ENCODE peak calls at places on chromosomes 7 and 10, in ten cellular contexts. I is A549, L is tibial artery, Y is GM23338, Q is fibroblast of lung, J is AG04449, V is esophagus muscularis mucosa, O is fibroblast of the aortic adventitia, F is esophagus squamous epithelium, C is IMR-90. X is an unnamed sample.

GRCh38 chr10:61475449-61475873 is 22.3 kb upstream of the TMEM26 start:
- DNase-seq in F (no peak), I (no peak), C (peak), Q (peak), J (no peak), Y (no peak), L (no peak), O (peak), V (no peak), X (no peak)

GRCh38 chr7:42734568-42734967 is 177.3 kb downstream of the C7orf25 start:
- DNase-seq in Q (peak), J (no peak), F (no peak), C (peak), Y (no peak), I (no peak), O (peak), V (no peak), L (no peak), X (no peak)

GRCh38 chr10:84683550-84683949 is 355.2 kb downstream of the CCSER2 start:
- DNase-seq in C (no peak), V (peak), Y (no peak), L (no peak), O (no peak), I (no peak), Q (no peak), J (no peak), F (no peak), X (no peak)

GRCh38 chr7:140000666-140001268 is 62.0 kb downstream of the PARP12 start:
- DNase-seq in L (no peak), Q (no peak), V (no peak), C (no peak), I (no peak), F (no peak), Y (no peak), O (no peak), J (no peak), X (no peak)

GRCh38 chr10:100006241-100006886 is 3.4 kb downstream of the DNMBP start:
- DNase-seq in Q (peak), I (peak), V (no peak), Y (no peak), L (no peak), C (peak), F (no peak), O (peak), J (peak), X (peak)

GRCh38 chr7:155256081-155256760 is 41.5 kb upstream of the INSIG1 start:
- DNase-seq in V (no peak), Q (no peak), F (no peak), C (no peak), J (no peak), O (no peak), I (no peak), Y (no peak), L (no peak), X (no peak)

GRCh38 chr10:71746344-71747037 is 26.8 kb downstream of the VSIR start:
- DNase-seq in I (no peak), O (peak), Q (no peak), Y (peak), C (no peak), L (no peak), J (no peak), F (no peak), V (no peak), X (no peak)

GRCh38 chr10:62842983-62843382 is 26.8 kb upstream of the EGR2 start:
- DNase-seq in V (no peak), J (no peak), L (no peak), C (no peak), F (no peak), I (no peak), Y (no peak), O (no peak), Q (no peak), X (no peak)

GRCh38 chr10:33412261-33413092 is 78.0 kb upstream of the NRP1 start:
- DNase-seq in C (peak), F (no peak), J (peak), V (peak), O (peak), L (peak), Y (no peak), Q (peak), I (no peak), X (peak)

GRCh38 chr7:248732-249435 is 41.1 kb upstream of the FOXL3 start:
- DNase-seq in J (no peak), O (no peak), V (no peak), Y (no peak), C (no peak), I (no peak), F (no peak), L (no peak), Q (no peak), X (no peak)

GRCh38 chr7:127885843-127886242 is 145.4 kb downstream of the LRRC4 start:
- DNase-seq in I (no peak), C (peak), Q (peak), J (no peak), F (no peak), Y (no peak), V (no peak), L (peak), O (peak), X (peak)

GRCh38 chr7:84354866-84355265 is 160.3 kb upstream of the SEMA3A start:
- DNase-seq in F (no peak), L (no peak), Q (peak), C (peak), O (no peak), V (no peak), I (no peak), Y (no peak), J (no peak), X (no peak)

GRCh38 chr10:127148933-127149220 is 47.5 kb downstream of the INSYN2A start:
- DNase-seq in J (no peak), L (no peak), Q (peak), Y (no peak), O (peak), F (no peak), I (peak), C (peak), V (no peak), X (no peak)

GRCh38 chr10:77686096-77686495 is 48.5 kb upstream of the KCNMA1 start:
- DNase-seq in I (no peak), O (no peak), Y (no peak), F (no peak), Q (no peak), J (no peak), V (peak), C (no peak), L (no peak), X (no peak)

GRCh38 chr10:36888925-36889573 is 236.3 kb upstream of the ANKRD30A start:
- DNase-seq in Y (peak), V (no peak), F (no peak), I (peak), J (no peak), L (no peak), O (no peak), Q (no peak), C (peak), X (no peak)

GRCh38 chr10:47176206-47176902 is 123.6 kb upstream of the GDF10 start:
- DNase-seq in I (no peak), C (no peak), O (no peak), F (no peak), Y (no peak), L (no peak), V (peak), J (no peak), Q (no peak), X (no peak)

GRCh38 chr7:129989466-129989865 is 36.7 kb upstream of the UBE2H start:
- DNase-seq in V (no peak), Y (no peak), Q (peak), O (no peak), I (no peak), C (no peak), J (no peak), L (no peak), F (no peak), X (no peak)

DNA sequence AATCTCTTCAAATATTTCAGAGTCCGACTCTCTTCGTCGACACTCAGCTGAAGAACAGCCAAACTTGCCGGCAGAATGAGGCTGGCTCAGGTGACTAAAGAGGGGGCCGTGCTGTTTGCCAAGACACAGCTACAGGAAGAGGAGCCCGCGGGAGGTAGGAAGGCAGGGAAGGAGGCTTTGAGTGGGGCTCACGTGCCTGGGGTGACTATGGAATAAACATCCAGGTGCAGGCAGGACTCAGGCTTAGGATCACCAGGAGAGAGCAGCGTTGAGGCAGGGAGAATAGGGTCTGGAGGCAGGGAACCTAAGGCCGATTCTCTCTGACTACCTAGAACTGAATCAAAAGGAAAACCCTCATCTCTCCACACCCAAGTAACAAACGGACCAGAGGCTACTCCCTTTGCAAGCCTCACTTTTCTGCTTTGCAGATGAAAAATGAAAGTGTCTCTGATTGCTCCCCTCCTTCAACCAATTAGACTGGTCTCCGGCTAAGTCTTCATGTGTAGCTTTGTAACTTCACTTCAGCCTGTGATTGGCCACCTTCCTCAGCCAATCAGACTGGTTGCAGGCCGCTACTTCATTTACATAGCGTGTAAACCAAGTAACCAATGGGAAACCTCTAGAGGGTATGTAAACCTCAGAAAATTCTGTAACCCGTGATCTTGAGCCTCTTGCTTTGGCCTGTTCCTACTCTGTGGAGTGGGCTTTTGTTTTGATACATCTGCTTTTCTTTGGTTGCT is 19.7 kb upstream of the BNIP3 start:
- DNase-seq in Y (peak), L (no peak), C (peak), O (peak), Q (peak), I (peak), F (no peak), V (no peak), J (no peak), X (no peak)
- H3K4me3 ChIP-seq in Y (no peak), L (no peak), C (no peak), O (no peak), Q (no peak), I (no peak), F (no peak), V (no peak), J (no peak), X (no peak)

DNA sequence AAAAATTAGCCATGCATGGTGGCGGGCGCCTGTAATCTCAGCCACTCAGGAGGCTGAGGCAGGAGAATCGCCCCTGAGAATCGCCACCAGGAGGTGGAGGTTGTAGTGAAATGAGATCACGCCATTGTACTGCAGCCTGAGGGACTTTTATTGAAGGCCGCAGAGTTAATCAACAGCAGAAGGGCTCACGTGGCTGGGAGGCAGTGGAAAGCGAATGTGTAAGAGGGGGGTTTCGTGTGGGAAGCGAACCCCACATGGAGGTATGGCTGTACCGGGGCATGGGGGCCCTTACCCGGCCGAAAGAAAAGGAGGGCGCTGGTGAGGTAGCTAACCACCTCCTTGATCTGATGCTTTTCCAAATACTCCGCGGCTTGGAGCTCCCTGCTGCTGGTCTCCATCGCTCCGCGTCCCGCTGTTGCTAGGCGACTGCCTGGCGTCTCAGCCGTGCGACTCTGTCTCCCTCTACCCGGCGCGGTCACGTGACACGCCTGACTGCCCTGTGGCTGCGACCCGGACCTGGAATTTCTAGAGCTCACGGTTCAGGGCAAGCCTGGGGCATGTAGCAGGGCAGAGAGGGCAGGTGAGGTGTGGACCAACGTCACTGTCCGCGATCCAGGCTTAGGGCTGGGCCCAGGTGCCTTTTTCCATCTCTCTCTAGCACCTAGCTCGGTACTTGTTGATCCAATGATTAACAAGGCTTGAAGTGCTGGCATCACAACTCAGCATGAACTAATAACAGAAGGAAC is at the start of gene EFCAB10:
- DNase-seq in I (peak), Y (peak), C (peak), Q (peak), F (no peak), V (no peak), L (no peak), J (no peak), O (peak), X (no peak)
- TF ChIP-seq CTCF in I (peak), Y (peak), C (no peak), Q (no peak), F (no peak), V (no peak), L (no peak), J (no peak), O (peak), X (no peak)

DNA sequence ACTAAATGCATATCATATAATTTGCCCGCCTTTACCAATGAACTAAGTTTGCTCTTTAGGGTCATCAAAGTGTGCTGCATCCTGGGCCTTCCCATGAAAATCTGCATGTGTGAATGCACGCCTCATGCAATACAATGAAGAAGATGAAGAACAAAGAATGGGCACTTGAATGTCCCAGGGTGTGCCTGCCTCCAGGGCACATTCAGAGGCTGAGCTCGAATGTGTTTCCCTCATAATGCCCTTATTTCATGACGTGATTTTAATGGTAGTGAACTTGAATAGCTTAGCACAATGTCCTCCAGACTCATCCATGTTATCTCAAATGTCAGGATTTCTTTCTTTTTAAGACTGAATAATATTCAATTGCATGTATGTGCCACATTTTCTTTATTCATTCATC is 824.9 kb downstream of the TNS3 start:
- DNase-seq in J (no peak), Y (no peak), C (no peak), I (no peak), Q (no peak), O (no peak), F (no peak), L (no peak), V (no peak), X (no peak)
- H3K4me3 ChIP-seq in J (no peak), Y (no peak), C (no peak), I (no peak), Q (no peak), O (no peak), F (no peak), L (no peak), V (no peak), X (no peak)

GRCh38 chr10:13219685-13220670 is 14.2 kb downstream of the UCMA start:
- DNase-seq in F (no peak), C (peak), I (peak), Y (peak), Q (peak), O (peak), J (no peak), V (no peak), L (no peak), X (no peak)
- TF ChIP-seq CTCF in F (no peak), C (no peak), I (no peak), Y (peak), Q (no peak), O (no peak), J (peak), V (no peak), L (no peak), X (peak)

GRCh38 chr7:99372275-99373085 is 2.0 kb upstream of the ARPC1B start:
- DNase-seq in Y (peak), Q (peak), V (no peak), L (no peak), O (no peak), I (no peak), J (no peak), F (no peak), C (peak), X (peak)
- H3K4me3 ChIP-seq in Y (no peak), Q (no peak), V (no peak), L (no peak), O (no peak), I (no peak), J (no peak), F (no peak), C (no peak), X (peak)

DNA sequence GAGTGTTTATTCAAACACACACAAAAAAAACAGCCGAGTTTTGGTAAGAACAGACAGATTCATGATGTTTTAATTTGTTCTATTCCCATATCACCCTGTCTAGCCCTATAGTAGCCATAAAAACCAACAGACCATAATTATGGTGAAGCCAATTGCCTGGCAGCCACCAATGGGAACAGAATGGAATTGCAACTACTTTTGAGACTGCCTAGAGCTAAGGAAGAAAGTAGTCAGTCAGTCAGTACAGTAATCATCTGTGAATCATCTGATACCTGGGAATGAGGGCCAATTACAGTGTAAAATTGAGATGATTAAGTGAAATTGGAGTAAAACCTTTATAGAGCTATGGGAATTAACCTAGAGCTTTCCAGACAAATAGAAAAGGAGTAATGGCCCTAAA is 952.7 kb upstream of the KCND2 start:
- DNase-seq in L (no peak), F (no peak), Q (no peak), Y (peak), V (no peak), O (no peak), J (no peak), I (no peak), C (no peak), X (no peak)
- TF ChIP-seq CTCF in L (no peak), F (no peak), Q (no peak), Y (peak), V (no peak), O (no peak), J (no peak), I (no peak), C (no peak), X (peak)

DNA sequence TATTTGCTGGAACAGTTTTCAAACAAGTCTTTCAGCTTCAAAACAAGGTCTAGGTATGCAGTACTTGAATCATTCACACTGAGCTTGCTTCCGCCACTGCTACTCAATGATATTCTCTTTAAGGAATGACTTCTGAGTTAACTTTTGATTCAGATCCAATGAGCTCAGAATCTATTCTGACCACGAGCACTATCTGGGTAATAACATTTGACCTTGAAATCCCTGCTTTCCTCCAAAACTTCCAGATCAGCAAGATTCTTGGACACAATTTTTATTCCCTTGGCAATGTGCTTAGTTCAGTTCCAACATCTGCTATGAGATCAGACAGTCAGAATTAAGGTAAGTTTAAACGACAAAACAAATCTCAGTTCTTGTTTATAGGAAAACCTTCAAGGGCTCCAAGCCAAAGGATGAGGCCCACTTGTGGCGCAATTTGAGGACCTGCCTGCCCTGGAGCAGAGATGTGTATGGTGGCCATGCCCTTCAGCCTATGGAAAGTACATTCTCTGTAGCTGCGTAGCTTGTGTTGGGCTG is 87.2 kb downstream of the RNF216 start:
- DNase-seq in F (no peak), I (no peak), Q (peak), C (peak), Y (no peak), L (no peak), J (peak), V (no peak), O (peak), X (no peak)
- H3K4me3 ChIP-seq in F (peak), I (no peak), Q (no peak), C (no peak), Y (no peak), L (peak), J (peak), V (peak), O (no peak), X (no peak)